ENCODE peak calls at places on chromosome 21, in seven cellular contexts. M is fibroblast of lung, A is left ventricle myocardium inferior, T is MCF 10A, H is dorsolateral prefrontal cortex, W is neural crest cell, P is A549. I is an unnamed sample.

GRCh38 chr21:15480160-15480559 is 249.6 kb upstream of the USP25 start:
- DNase-seq in M (no peak), A (no peak), T (no peak), H (no peak), W (no peak), P (no peak), I (no peak)

GRCh38 chr21:35521852-35522505 is 472.9 kb upstream of the RUNX1 start:
- DNase-seq in M (no peak), A (no peak), T (peak), H (no peak), W (no peak), P (no peak), I (no peak)

GRCh38 chr21:23384679-23385078 is 2222.6 kb downstream of the MRPL39 start:
- DNase-seq in M (no peak), A (no peak), T (no peak), H (no peak), W (no peak), P (no peak), I (no peak)

GRCh38 chr21:35108887-35109286 is 59.8 kb upstream of the RUNX1 start:
- DNase-seq in M (no peak), A (no peak), T (no peak), H (no peak), W (no peak), P (no peak), I (no peak)

GRCh38 chr21:28687571-28687970 is 305.1 kb downstream of the LTN1 start:
- DNase-seq in M (no peak), A (no peak), T (peak), H (no peak), W (no peak), P (no peak), I (no peak)

GRCh38 chr21:40618216-40618615 is 228.7 kb downstream of the DSCAM start:
- DNase-seq in M (no peak), A (no peak), T (no peak), H (no peak), W (no peak), P (no peak), I (no peak)

GRCh38 chr21:42527489-42528158 is 14.0 kb downstream of the SLC37A1 start:
- DNase-seq in M (no peak), A (no peak), T (no peak), H (no peak), W (no peak), P (no peak), I (no peak)

GRCh38 chr21:42523941-42524340 is 10.3 kb downstream of the SLC37A1 start:
- DNase-seq in M (no peak), A (no peak), T (no peak), H (no peak), W (no peak), P (no peak), I (no peak)

GRCh38 chr21:41381731-41382130 is 19.9 kb downstream of the MX2 start:
- DNase-seq in M (no peak), A (no peak), T (no peak), H (no peak), W (no peak), P (no peak), I (no peak)

GRCh38 chr21:42706765-42707164 is 53.3 kb downstream of the PDE9A start:
- DNase-seq in M (no peak), A (no peak), T (no peak), H (no peak), W (no peak), P (no peak), I (no peak)

GRCh38 chr21:46328151-46328550 is 4.2 kb downstream of the PCNT start:
- DNase-seq in M (no peak), A (no peak), T (no peak), H (no peak), W (no peak), P (no peak), I (no peak)

GRCh38 chr21:39961251-39961650 is 94.0 kb downstream of the PCP4 start:
- DNase-seq in M (no peak), A (no peak), T (no peak), H (no peak), W (no peak), P (no peak), I (no peak)

GRCh38 chr21:44297525-44298290 is 2.1 kb upstream of the PFKL start:
- DNase-seq in M (peak), A (peak), T (peak), H (peak), W (peak), P (peak), I (peak)
- TF ChIP-seq CTCF in M (peak), A (peak), T (peak), H (peak), W (peak), P (peak), I (peak)

DNA sequence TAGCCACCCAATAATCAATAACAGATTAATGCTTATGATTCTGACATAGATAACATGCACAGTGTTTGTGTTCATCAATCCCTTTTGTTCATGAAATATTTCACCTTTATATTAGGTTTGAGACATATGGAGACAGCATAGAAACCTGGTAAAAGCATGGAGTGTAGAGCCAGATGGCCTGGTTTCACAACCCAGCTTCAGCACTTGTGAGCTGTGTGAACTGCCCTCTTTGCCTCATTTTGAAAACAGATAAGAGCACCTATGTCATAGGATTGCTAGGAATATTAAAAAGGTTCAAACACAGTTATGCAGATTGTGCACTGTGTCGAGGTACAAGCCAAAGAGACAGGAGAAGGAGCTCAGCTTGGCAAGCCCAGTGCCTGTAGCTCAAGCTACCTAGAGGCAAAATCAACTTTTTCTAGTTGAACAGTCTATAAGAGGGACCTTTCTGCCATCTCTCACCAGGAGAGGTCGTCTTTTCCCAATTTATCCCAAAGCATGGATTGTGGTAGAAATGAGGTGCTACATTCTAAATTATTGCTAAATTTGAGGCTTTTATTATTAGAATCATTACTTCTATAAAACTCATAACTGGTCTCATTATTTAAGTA is 5.0 kb downstream of the CHODL start:
- DNase-seq in M (no peak), A (no peak), T (peak), H (no peak), W (no peak), P (no peak), I (no peak)
- TF ChIP-seq CTCF in M (no peak), A (no peak), T (no peak), H (no peak), W (peak), P (no peak), I (no peak)

GRCh38 chr21:29943885-29944284 is 4.1 kb upstream of the GRIK1 start:
- DNase-seq in M (no peak), A (no peak), T (peak), H (no peak), W (no peak), P (no peak), I (no peak)
- TF ChIP-seq CTCF in M (peak), A (peak), T (peak), H (no peak), W (peak), P (no peak), I (no peak)

GRCh38 chr21:25421327-25422028 is 185.8 kb downstream of the MRPL39 start:
- DNase-seq in M (peak), A (no peak), T (peak), H (no peak), W (no peak), P (peak), I (peak)
- TF ChIP-seq CTCF in M (peak), A (peak), T (peak), H (no peak), W (peak), P (no peak), I (no peak)

DNA sequence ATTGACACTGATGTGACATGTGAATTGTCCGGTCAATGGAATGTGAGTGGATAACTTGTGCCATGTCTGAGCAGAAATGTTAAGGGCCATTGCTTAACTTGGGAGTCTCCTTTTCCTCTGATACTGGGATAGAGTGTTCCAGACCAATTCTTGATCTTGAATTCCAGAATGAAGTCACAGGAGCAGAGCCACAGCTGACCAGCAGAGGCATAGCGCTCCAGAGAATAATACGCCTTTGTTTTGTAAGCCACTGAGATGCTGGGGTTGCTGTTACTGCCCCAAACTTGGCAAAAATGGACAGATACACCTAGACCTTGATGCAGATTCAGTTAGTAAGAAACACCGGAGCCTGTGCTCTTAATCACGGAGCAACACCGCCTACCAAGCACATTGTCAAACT is 6.3 kb downstream of the KCNJ6 start:
- DNase-seq in M (no peak), A (no peak), T (no peak), H (no peak), W (no peak), P (no peak), I (no peak)
- TF ChIP-seq CTCF in M (peak), A (no peak), T (no peak), H (no peak), W (peak), P (no peak), I (no peak)

DNA sequence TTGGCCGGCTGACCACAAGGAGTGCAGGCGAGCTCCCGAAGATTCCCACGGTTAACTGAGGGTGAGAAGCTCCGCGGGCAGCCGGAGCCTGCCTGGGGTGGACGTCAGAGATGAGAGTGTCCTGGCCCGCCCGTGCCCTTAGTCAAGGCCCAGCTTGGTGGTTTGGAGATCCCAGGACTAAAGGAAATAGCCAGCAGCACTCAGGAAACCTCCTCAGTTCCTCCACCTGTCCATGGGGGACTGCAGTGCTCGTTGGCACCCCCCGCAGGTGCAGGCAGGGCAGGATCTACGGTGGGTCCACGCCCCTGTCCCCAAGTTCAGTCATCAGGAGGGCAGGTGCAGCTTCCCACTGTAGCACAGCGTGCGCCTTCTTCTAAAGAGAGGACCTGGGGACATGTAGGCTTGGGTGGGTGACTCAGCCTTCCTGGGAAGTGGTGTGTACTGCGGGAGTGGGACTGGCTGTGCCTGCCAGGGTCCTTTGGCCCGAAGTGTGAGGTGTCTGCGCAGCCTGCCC is 32.5 kb downstream of the SLX9 start:
- DNase-seq in M (no peak), A (no peak), T (no peak), H (no peak), W (no peak), P (no peak), I (no peak)
- TF ChIP-seq CTCF in M (no peak), A (no peak), T (no peak), H (no peak), W (no peak), P (no peak), I (no peak)

GRCh38 chr21:38696617-38697016 is 109.1 kb upstream of the ETS2 start:
- DNase-seq in M (no peak), A (no peak), T (no peak), H (no peak), W (no peak), P (no peak), I (no peak)
- TF ChIP-seq CTCF in M (no peak), A (no peak), T (no peak), H (no peak), W (no peak), P (no peak), I (no peak)